ENCODE peak calls at places on chromosomes 12 and 14, in seven cellular contexts. X, B, T, P, M, Y and I are unnamed samples.

GRCh38 chr12:113130457-113131135 is 5.0 kb downstream of the RASAL1 start:
- DNase-seq in Y (no peak), P (peak), T (no peak), M (peak), X (no peak), B (peak), I (no peak)

GRCh38 chr14:103629503-103630121 is 601 bp downstream of the KLC1 start:
- DNase-seq in T (peak), M (peak), P (peak), X (no peak), Y (no peak), B (peak), I (no peak)

GRCh38 chr12:2967651-2968050 is 8.5 kb downstream of the TEAD4 start:
- DNase-seq in B (no peak), X (no peak), P (no peak), M (no peak), T (no peak), Y (no peak), I (no peak)

GRCh38 chr12:131829795-131830334 is 1.7 kb downstream of the MMP17 start:
- DNase-seq in Y (no peak), B (no peak), M (no peak), X (no peak), P (no peak), T (no peak), I (no peak)

GRCh38 chr14:59354666-59355065 is 110.5 kb downstream of the GPR135 start:
- DNase-seq in P (no peak), X (no peak), B (peak), M (no peak), Y (no peak), T (peak), I (no peak)

GRCh38 chr12:57224973-57225679 is 4.4 kb upstream of the SHMT2 start:
- DNase-seq in M (no peak), P (peak), Y (no peak), T (peak), X (peak), B (peak), I (no peak)

GRCh38 chr12:48183091-48183875 is at the start of gene CCDC184:
- DNase-seq in B (peak), X (peak), M (peak), P (peak), T (peak), Y (no peak), I (no peak)

GRCh38 chr12:14138495-14138894 is 157.1 kb upstream of the GRIN2B start:
- DNase-seq in M (peak), Y (no peak), T (no peak), P (no peak), X (no peak), B (no peak), I (no peak)

GRCh38 chr12:27549801-27550652 is 26.0 kb downstream of the PPFIBP1 start:
- DNase-seq in Y (peak), X (peak), M (peak), B (peak), T (peak), P (peak), I (no peak)

GRCh38 chr12:131217024-131217586 is 263.4 kb downstream of the ADGRD1 start:
- DNase-seq in X (no peak), B (no peak), P (no peak), M (peak), T (no peak), Y (no peak), I (no peak)

GRCh38 chr14:49970474-49971147 is 77.7 kb downstream of the ARF6 start:
- DNase-seq in B (no peak), M (peak), X (peak), Y (no peak), P (no peak), T (peak), I (no peak)

GRCh38 chr12:19223695-19224094 is 94.2 kb downstream of the PLEKHA5 start:
- DNase-seq in P (no peak), X (no peak), Y (no peak), B (no peak), M (no peak), T (peak), I (no peak)

GRCh38 chr12:13114251-13115052 is 11.0 kb upstream of the GSG1 start:
- DNase-seq in Y (no peak), P (no peak), M (no peak), X (no peak), T (no peak), B (no peak), I (no peak)

GRCh38 chr12:3285570-3285969 is 205.4 kb upstream of the PRMT8 start:
- DNase-seq in P (no peak), T (no peak), X (no peak), M (no peak), B (no peak), Y (no peak), I (no peak)

GRCh38 chr12:42421844-42422779 is 96.1 kb downstream of the PPHLN1 start:
- DNase-seq in M (peak), P (no peak), X (peak), Y (peak), T (peak), B (no peak), I (no peak)

GRCh38 chr12:106766393-106766826 is 8.1 kb upstream of the RIC8B start:
- DNase-seq in P (peak), Y (no peak), T (peak), M (no peak), B (no peak), X (peak), I (no peak)

GRCh38 chr14:53249059-53249458 is 95.9 kb upstream of the DDHD1 start:
- DNase-seq in Y (no peak), M (no peak), T (no peak), B (peak), X (no peak), P (no peak), I (no peak)

GRCh38 chr12:108147279-108147678 is 18.2 kb downstream of the WSCD2 start:
- DNase-seq in B (no peak), M (no peak), Y (no peak), P (no peak), T (no peak), X (no peak), I (no peak)

GRCh38 chr14:66228267-66228970 is 257.8 kb upstream of the CCDC196 start:
- DNase-seq in X (no peak), P (no peak), M (no peak), T (no peak), Y (no peak), B (peak), I (no peak)

GRCh38 chr14:75805646-75806045 is 144.6 kb downstream of the TTLL5 start:
- DNase-seq in T (no peak), P (no peak), Y (no peak), B (no peak), X (no peak), M (no peak), I (no peak)

GRCh38 chr12:131896080-131896810 is 1.8 kb downstream of the ULK1 start:
- DNase-seq in Y (peak), M (peak), P (peak), T (peak), B (peak), X (peak), I (peak)

GRCh38 chr12:18676112-18676511 is 61.7 kb downstream of the PLCZ1 start:
- DNase-seq in M (no peak), T (no peak), X (no peak), P (no peak), B (peak), Y (no peak), I (no peak)

GRCh38 chr14:39247256-39247655 is 13.5 kb downstream of the MIA2 start:
- DNase-seq in B (peak), T (peak), Y (peak), P (no peak), X (no peak), M (no peak), I (no peak)

DNA sequence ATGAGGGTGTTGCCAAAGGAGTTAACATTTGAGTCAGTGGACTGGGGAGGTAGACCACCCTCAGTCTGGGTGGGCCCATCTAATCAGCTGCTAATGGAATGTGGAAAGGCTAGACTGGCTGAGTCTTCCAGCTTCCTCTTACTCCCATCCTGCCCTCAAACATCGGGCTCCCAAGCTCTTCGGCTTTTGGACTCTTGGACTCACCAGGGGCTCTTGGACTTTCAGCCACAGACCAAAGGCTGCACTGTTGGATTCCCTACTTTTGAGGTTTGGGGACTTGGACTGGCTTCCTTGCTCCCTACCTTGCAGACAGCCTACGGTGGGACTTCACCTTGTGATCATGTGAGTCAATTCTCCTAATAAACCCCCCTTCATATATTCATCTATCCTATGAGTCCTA is 276.6 kb upstream of the DIO3 start:
- DNase-seq in T (no peak), M (no peak), B (no peak), X (no peak), P (no peak), Y (no peak), I (no peak)
- H3K4me3 ChIP-seq in T (no peak), M (no peak), B (no peak), X (no peak), P (no peak), Y (no peak), I (no peak)

GRCh38 chr14:69543341-69544249 is 31.1 kb downstream of the CCDC177 start:
- DNase-seq in P (peak), Y (no peak), X (peak), B (peak), M (no peak), T (peak), I (no peak)

GRCh38 chr14:69554500-69554899 is 20.2 kb downstream of the CCDC177 start:
- DNase-seq in T (no peak), X (no peak), P (no peak), B (no peak), M (no peak), Y (no peak), I (no peak)

GRCh38 chr14:69547701-69548348 is 26.8 kb downstream of the CCDC177 start:
- DNase-seq in Y (no peak), T (peak), X (no peak), P (no peak), M (peak), B (no peak), I (no peak)

GRCh38 chr14:69553221-69553620 is 21.4 kb downstream of the CCDC177 start:
- DNase-seq in T (peak), P (no peak), M (no peak), B (peak), Y (no peak), X (no peak), I (no peak)

DNA sequence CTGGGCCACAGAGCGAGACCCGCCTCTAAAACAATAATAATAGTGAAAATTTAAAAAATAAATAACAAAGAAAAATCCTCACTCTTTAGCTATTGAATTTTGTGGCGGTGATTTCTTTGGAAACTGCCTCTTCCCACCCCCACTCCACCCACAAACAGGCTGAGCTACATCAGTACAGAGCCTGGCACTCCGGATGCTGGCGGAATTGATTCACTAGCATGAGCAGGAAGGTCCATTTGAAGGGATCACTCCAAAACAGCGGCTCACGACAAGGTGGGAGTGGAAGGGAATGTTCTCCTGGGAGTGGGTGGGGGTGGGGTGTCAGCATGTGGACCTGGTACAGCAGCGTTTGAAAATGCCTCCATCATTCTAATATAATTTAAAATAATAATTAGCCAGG is 26.1 kb downstream of the CCDC177 start:
- DNase-seq in B (no peak), T (no peak), P (no peak), M (no peak), Y (no peak), X (no peak), I (no peak)
- H3K4me3 ChIP-seq in B (no peak), T (no peak), P (no peak), M (no peak), Y (no peak), X (no peak), I (no peak)

GRCh38 chr14:71524321-71524982 is 407.8 kb upstream of the RGS6 start:
- DNase-seq in X (no peak), Y (no peak), P (no peak), T (no peak), B (no peak), M (no peak), I (no peak)

GRCh38 chr14:71521238-71521637 is 411.0 kb upstream of the RGS6 start:
- DNase-seq in T (no peak), Y (no peak), M (no peak), X (no peak), P (no peak), B (no peak), I (no peak)

GRCh38 chr14:71525663-71526246 is 406.5 kb upstream of the RGS6 start:
- DNase-seq in Y (no peak), P (no peak), B (no peak), M (no peak), X (no peak), T (no peak), I (no peak)

GRCh38 chr14:71521736-71522135 is 410.5 kb upstream of the RGS6 start:
- DNase-seq in T (no peak), B (no peak), X (no peak), Y (no peak), M (no peak), P (no peak), I (no peak)

GRCh38 chr14:71523630-71524320 is 408.5 kb upstream of the RGS6 start:
- DNase-seq in X (no peak), P (no peak), T (peak), B (no peak), Y (no peak), M (no peak), I (no peak)
- H3K4me3 ChIP-seq in X (no peak), P (no peak), T (no peak), B (no peak), Y (no peak), M (no peak), I (no peak)

GRCh38 chr12:10720974-10721565 is 2.1 kb downstream of the YBX3 start:
- DNase-seq in M (no peak), Y (no peak), P (no peak), B (no peak), T (peak), X (peak), I (no peak)
- H3K4me3 ChIP-seq in M (peak), Y (peak), P (no peak), B (peak), T (no peak), X (peak), I (peak)